ENCODE peak calls at places on chromosomes 6 and 20, in four cellular contexts. One of them, this sample, is unnamed.

GRCh38 chr20:39986231-39986904 is 702.7 kb downstream of the MAFB start:
- DNase-seq in mammary epithelial cell: peak
- DNase-seq in pons: peak
- DNase-seq in mesothelial cell of epicardium: no peak
- DNase-seq in this sample: no peak

GRCh38 chr6:168507730-168508129 is 66.7 kb downstream of the SMOC2 start:
- DNase-seq in mammary epithelial cell: no peak
- DNase-seq in pons: no peak
- DNase-seq in mesothelial cell of epicardium: no peak
- DNase-seq in this sample: no peak

GRCh38 chr20:57747889-57748456 is 38.2 kb upstream of the PMEPA1 start:
- DNase-seq in pons: peak
- DNase-seq in mammary epithelial cell: no peak
- DNase-seq in mesothelial cell of epicardium: no peak
- DNase-seq in this sample: no peak

GRCh38 chr6:14386263-14386981 is 268.9 kb downstream of the CD83 start:
- DNase-seq in mammary epithelial cell: no peak
- DNase-seq in mesothelial cell of epicardium: no peak
- DNase-seq in pons: peak
- DNase-seq in this sample: no peak

GRCh38 chr20:23657202-23657601 is 19.4 kb upstream of the CST3 start:
- DNase-seq in mesothelial cell of epicardium: no peak
- DNase-seq in mammary epithelial cell: no peak
- DNase-seq in pons: no peak
- DNase-seq in this sample: no peak

GRCh38 chr20:47355489-47356219 is 845 bp downstream of the ZMYND8 start:
- DNase-seq in mammary epithelial cell: no peak
- DNase-seq in pons: peak
- DNase-seq in mesothelial cell of epicardium: no peak
- DNase-seq in this sample: no peak

GRCh38 chr20:24683676-24684075 is 214.2 kb downstream of the SYNDIG1 start:
- DNase-seq in mesothelial cell of epicardium: no peak
- DNase-seq in pons: no peak
- DNase-seq in mammary epithelial cell: no peak
- DNase-seq in this sample: no peak

GRCh38 chr6:167298166-167298565 is 7.1 kb downstream of the UNC93A start:
- DNase-seq in mammary epithelial cell: no peak
- DNase-seq in mesothelial cell of epicardium: no peak
- DNase-seq in pons: no peak
- DNase-seq in this sample: no peak

GRCh38 chr6:17932362-17932852 is 55.0 kb downstream of the KIF13A start:
- DNase-seq in pons: no peak
- DNase-seq in mammary epithelial cell: peak
- DNase-seq in mesothelial cell of epicardium: no peak
- DNase-seq in this sample: no peak

GRCh38 chr20:36644713-36645109 is 1.3 kb downstream of the SLA2 start:
- DNase-seq in pons: no peak
- DNase-seq in mammary epithelial cell: no peak
- DNase-seq in mesothelial cell of epicardium: no peak
- DNase-seq in this sample: peak

GRCh38 chr6:134077301-134077700 is 24.9 kb upstream of the SLC2A12 start:
- DNase-seq in mesothelial cell of epicardium: no peak
- DNase-seq in mammary epithelial cell: no peak
- DNase-seq in pons: no peak
- DNase-seq in this sample: no peak

GRCh38 chr6:41039060-41039998 is at the start of gene UNC5CL:
- DNase-seq in pons: no peak
- DNase-seq in mammary epithelial cell: peak
- DNase-seq in mesothelial cell of epicardium: no peak
- DNase-seq in this sample: peak

This sample was measured in activated naive CD8-positive, alpha-beta T cell treated with anti-CD3 and anti-CD28 coated beads, Interleukin-2, amount 50 U/mL, for 24 hours.